ENCODE peak calls at places on chromosome 5, in four cellular contexts. H is left ventricle myocardium inferior, U is tibial artery, G is heart left ventricle. O is an unnamed sample.

GRCh38 chr5:100576217-100576751 is 41.1 kb downstream of the FAM174A start:
- DNase-seq in H (no peak), U (no peak), G (no peak), O (no peak)

GRCh38 chr5:16345454-16345853 is 120.1 kb downstream of the ZNF622 start:
- DNase-seq in H (no peak), U (no peak), G (no peak), O (no peak)

GRCh38 chr5:77991084-77991483 is 214.9 kb upstream of the TBCA start:
- DNase-seq in H (no peak), U (no peak), G (no peak), O (no peak)

GRCh38 chr5:1834022-1834551 is 32.9 kb downstream of the NDUFS6 start:
- DNase-seq in H (no peak), U (no peak), G (no peak), O (no peak)

GRCh38 chr5:174022384-174023095 is 23.0 kb upstream of the NSG2 start:
- DNase-seq in H (no peak), U (no peak), G (no peak), O (no peak)

GRCh38 chr5:170552486-170553122 is 48.8 kb downstream of the KCNIP1 start:
- DNase-seq in H (peak; percentile 83), U (peak; percentile 58), G (peak; percentile 85), O (peak; percentile 91)

GRCh38 chr5:73152411-73153388 is 20.3 kb upstream of the TMEM174 start:
- DNase-seq in H (no peak), U (no peak), G (no peak), O (no peak)

GRCh38 chr5:97979740-97980139 is 793.7 kb upstream of the RGMB start:
- DNase-seq in H (peak; percentile 39), U (no peak), G (peak; percentile 27), O (no peak)

GRCh38 chr5:71600783-71601182 is 13.6 kb downstream of the MCCC2 start:
- DNase-seq in H (no peak), U (no peak), G (no peak), O (no peak)
- H3K4me3 ChIP-seq in H (no peak overlapping the region), U (no peak overlapping the region), G (no peak overlapping the region), O (no peak overlapping the region)

DNA sequence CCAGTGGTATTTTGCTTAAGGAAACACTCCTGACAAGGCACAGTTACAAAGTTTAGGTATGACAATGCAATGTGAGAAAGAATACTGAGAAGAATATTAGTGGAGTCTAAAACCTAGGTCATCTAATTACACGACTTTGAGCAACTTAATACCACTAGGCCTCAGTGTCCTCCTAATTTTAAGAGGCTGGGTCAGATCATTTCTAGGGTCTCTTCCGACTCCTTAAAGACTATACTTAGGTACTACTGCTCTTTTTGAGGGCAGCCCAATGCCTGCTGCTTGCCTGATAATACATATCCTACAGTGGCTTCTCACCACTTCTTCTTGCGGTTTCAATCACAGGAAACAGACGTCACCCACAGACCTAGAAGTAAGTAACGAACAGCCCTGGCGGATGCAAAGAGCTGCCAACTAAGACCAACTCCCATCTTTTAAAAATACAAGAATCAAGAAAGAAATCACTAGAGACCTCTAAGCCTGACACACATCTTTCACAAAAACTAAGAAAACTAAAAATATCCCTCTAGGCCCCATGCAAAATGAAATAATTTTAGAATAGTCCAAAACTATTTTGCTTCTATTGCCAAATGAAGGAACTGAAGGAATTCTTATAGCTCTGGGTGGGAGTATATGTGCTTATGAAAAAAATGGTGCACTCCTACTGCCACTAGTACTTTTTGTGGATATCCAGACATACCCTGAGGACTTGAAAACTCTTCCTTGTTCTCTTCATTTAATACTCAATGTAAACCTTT is 13.1 kb downstream of the DIAPH1 start:
- DNase-seq in H (peak; percentile 26), U (peak; percentile 61), G (peak; percentile 64), O (peak; percentile 32)
- H3K4me3 ChIP-seq in H (no peak overlapping the region), U (no peak overlapping the region), G (peak overlapping the region; percentile 25), O (no peak overlapping the region)

DNA sequence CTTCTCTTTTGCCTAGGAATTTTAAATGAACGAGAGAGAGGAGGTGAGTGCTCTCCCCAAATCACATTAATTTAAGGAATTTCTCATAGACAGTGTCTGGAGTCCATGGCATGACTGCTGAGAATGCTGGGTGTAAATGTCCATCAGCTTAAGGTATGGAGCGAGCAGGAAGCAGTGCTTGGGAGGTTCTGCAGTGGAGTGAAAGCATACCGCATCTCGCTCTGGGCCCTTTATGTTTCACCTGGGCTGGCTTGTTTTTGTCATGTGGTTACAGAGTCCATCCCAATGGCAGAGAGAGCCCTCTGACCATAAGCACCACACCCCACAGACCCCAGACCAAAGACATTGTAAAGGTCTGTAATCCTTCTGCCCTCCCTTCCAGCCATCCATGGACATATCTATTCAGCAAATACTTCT is 20.6 kb upstream of the TNFAIP8 start:
- DNase-seq in H (no peak), U (no peak), G (no peak), O (no peak)
- H3K4me3 ChIP-seq in H (peak overlapping the region; percentile 59), U (no peak overlapping the region), G (peak overlapping the region; percentile 41), O (no peak overlapping the region)

DNA sequence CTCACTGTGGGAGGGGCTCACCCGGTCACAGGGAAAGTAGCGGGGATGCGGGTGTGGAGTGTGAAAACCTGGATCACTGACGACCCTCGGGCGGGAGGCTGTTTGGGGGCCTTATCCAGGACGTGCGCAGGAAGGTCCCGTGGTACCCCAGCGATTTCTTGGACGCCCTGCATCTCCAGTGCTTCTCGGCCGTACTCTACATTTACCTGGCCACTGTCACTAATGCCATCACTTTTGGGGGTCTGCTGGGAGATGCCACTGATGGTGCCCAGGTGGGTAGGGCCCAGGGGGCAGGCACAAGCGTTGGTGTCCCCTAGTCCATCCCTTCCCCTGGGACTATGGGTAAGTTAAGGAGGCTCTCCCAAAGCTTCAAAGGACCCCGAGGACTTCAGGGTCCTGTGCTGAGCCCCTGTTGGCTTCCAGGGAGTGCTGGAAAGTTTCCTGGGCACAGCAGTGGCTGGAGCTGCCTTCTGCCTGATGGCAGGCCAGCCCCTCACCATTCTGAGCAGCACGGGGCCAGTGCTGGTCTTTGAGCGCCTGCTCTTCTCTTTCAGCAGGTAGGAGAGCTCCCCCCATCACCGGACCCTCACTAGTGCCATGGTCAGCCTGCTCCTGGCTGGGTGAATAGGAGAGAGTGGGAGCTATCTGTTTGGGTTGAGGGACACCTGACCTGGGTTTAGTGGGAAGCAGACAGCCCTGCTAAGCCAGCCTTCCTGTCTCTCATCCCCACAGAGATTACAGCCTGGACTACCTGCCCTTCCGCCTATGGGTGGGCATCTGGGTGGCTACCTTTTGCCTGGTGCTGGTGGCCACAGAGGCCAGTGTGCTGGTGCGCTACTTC is 3.9 kb downstream of the SLC4A9 start:
- DNase-seq in H (no peak), U (no peak), G (no peak), O (no peak)
- H3K4me3 ChIP-seq in H (peak overlapping the region; percentile 54), U (no peak overlapping the region), G (peak overlapping the region; percentile 40), O (no peak overlapping the region)

GRCh38 chr5:180622910-180623309 is 26.5 kb downstream of the FLT4 start:
- DNase-seq in H (no peak), U (no peak), G (no peak), O (no peak)
- H3K4me3 ChIP-seq in H (no peak overlapping the region), U (no peak overlapping the region), G (no peak overlapping the region), O (no peak overlapping the region)

GRCh38 chr5:43019293-43019614 is 20.9 kb downstream of the ANXA2R start:
- DNase-seq in H (no peak), U (no peak), G (no peak), O (no peak)
- H3K4me3 ChIP-seq in H (peak overlapping the region; percentile 73), U (peak overlapping the region; percentile 58), G (peak overlapping the region; percentile 73), O (peak overlapping the region; percentile 57)

GRCh38 chr5:135030123-135030517 is 3.9 kb downstream of the PITX1 start:
- DNase-seq in H (no peak), U (no peak), G (no peak), O (no peak)

GRCh38 chr5:135030691-135031145 is 3.3 kb downstream of the PITX1 start:
- DNase-seq in H (no peak), U (no peak), G (no peak), O (no peak)

GRCh38 chr5:135028791-135029467 is 5.1 kb downstream of the PITX1 start:
- DNase-seq in H (no peak), U (no peak), G (no peak), O (no peak)

GRCh38 chr5:135027699-135028615 is 6.1 kb downstream of the PITX1 start:
- DNase-seq in H (no peak), U (no peak), G (no peak), O (no peak)

DNA sequence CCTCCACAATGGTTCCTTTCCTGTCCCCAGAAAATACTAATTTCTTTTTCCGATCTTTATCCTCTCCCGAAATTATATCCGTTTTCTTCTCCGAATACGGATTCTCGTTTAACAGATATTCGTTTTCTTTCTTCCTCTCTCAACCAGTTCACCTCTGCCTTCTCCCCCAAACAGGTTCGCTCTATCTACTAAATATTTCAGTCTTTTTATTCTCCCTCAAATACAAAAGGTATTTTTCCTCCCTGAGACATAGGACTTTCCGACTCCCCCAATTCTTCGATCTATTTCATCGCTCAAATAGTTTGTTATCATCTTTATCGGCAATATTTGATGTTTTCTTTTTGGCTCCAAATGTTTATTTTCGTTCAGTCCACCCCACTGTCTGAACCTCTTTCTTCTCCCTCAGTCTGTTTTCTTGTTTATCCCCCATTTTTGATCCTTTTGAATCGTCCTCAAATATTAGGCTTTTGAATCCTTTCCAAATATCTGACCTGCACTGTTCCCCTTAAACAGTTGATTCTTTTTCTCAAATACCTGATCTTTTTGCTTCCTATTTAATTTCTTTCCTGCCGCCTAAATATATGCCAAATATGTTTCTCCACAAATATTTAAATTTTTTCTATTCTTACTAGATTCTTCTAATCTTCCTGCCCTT is 4.4 kb downstream of the PITX1 start:
- DNase-seq in H (no peak), U (no peak), G (no peak), O (no peak)
- H3K4me3 ChIP-seq in H (no peak overlapping the region), U (peak overlapping the region; percentile 90), G (no peak overlapping the region), O (peak overlapping the region; percentile 26)

GRCh38 chr5:115530426-115530825 is 14.1 kb downstream of the FEM1C start:
- DNase-seq in H (no peak), U (no peak), G (no peak), O (no peak)
- H3K4me3 ChIP-seq in H (peak overlapping the region; percentile 13), U (no peak overlapping the region), G (no peak overlapping the region), O (no peak overlapping the region)

GRCh38 chr5:41754857-41755256 is 115.4 kb downstream of the OXCT1 start:
- DNase-seq in H (no peak), U (no peak), G (no peak), O (no peak)
- H3K4me3 ChIP-seq in H (no peak overlapping the region), U (no peak overlapping the region), G (no peak overlapping the region), O (no peak overlapping the region)

O was measured in testis.